ENCODE peak calls at places on chromosomes 7 and 10, in ten cellular contexts. P is fibroblast of pulmonary artery, L is LoVo, K is ecto neural progenitor cell, M is MCF 10A, A is DMS53, D is NCI-H1105 treated with DMSO at 0.1 percent for 48 hours, O is H4, B is Calu3, R is nephron progenitor cell. F is an unnamed sample.

GRCh38 chr10:104077282-104078151 is 8.2 kb downstream of the COL17A1 start:
- DNase-seq in R (no peak), P (no peak), B (peak; percentile 9), D (peak; percentile 57), M (no peak), A (peak; percentile 7), K (no peak), L (no peak), O (no peak), F (no peak)

GRCh38 chr7:126803060-126803665 is 449.6 kb downstream of the GRM8 start:
- DNase-seq in P (peak; percentile 82), B (peak; percentile 73), L (peak; percentile 81), O (peak; percentile 87), R (peak; percentile 46), D (peak; percentile 72), M (peak; percentile 74), K (no peak), A (peak; percentile 92), F (peak; percentile 87)

GRCh38 chr10:95268438-95268837 is 22.4 kb downstream of the PDLIM1 start:
- DNase-seq in A (no peak), B (peak; percentile 18), P (peak; percentile 98), R (no peak), O (no peak), L (no peak), M (no peak), D (no peak), K (no peak), F (no peak)

GRCh38 chr7:101088858-101089529 is 3.7 kb downstream of the TRIM56 start:
- DNase-seq in B (no peak), O (no peak), D (no peak), M (no peak), R (no peak), A (no peak), P (no peak), L (no peak), K (no peak), F (no peak)

GRCh38 chr10:11299125-11299524 is 281.5 kb downstream of the CELF2 start:
- DNase-seq in K (no peak), P (no peak), A (no peak), L (no peak), D (no peak), B (no peak), O (no peak), M (no peak), R (peak; percentile 8), F (no peak)

GRCh38 chr10:33046792-33047191 is 88.8 kb upstream of the ITGB1 start:
- DNase-seq in D (no peak), O (no peak), A (no peak), P (no peak), L (no peak), B (no peak), R (no peak), K (no peak), M (no peak), F (no peak)

GRCh38 chr7:99036531-99037175 is 107.3 kb downstream of the SMURF1 start:
- DNase-seq in M (peak; percentile 15), O (no peak), K (peak; percentile 68), R (peak; percentile 37), P (peak; percentile 44), B (no peak), L (no peak), D (no peak), A (peak; percentile 50), F (peak; percentile 37)

GRCh38 chr10:129161184-129161583 is 305.9 kb upstream of the MGMT start:
- DNase-seq in R (peak; percentile 28), L (no peak), P (peak; percentile 6), B (no peak), K (no peak), D (no peak), M (peak; percentile 85), O (peak; percentile 75), A (no peak), F (peak; percentile 35)

GRCh38 chr10:87844837-87845623 is 18.3 kb downstream of the KLLN start:
- DNase-seq in D (no peak), O (no peak), B (peak; percentile 23), A (peak; percentile 49), M (peak; percentile 69), P (peak; percentile 64), K (no peak), R (no peak), L (peak; percentile 48), F (peak; percentile 66)

GRCh38 chr7:151851160-151851751 is 25.7 kb downstream of the PRKAG2 start:
- DNase-seq in P (no peak), O (no peak), M (no peak), K (no peak), D (no peak), L (no peak), B (peak; percentile 60), A (peak; percentile 79), R (no peak), F (no peak)

GRCh38 chr10:78906734-78907385 is 161.9 kb upstream of the ZMIZ1 start:
- DNase-seq in D (no peak), O (no peak), M (no peak), B (no peak), P (no peak), K (peak; percentile 37), L (no peak), R (no peak), A (no peak), F (no peak)

GRCh38 chr10:132156382-132156781 is 30.4 kb upstream of the DPYSL4 start:
- DNase-seq in A (no peak), K (no peak), O (no peak), R (no peak), P (no peak), L (no peak), D (no peak), B (no peak), M (no peak), F (no peak)

GRCh38 chr7:156218544-156219306 is 406.5 kb upstream of the SHH start:
- DNase-seq in O (no peak), K (peak; percentile 19), R (no peak), D (no peak), M (no peak), L (no peak), A (no peak), B (no peak), P (no peak), F (no peak)

GRCh38 chr7:44565097-44565794 is 8.5 kb downstream of the DDX56 start:
- DNase-seq in L (peak; percentile 67), P (peak; percentile 70), K (peak; percentile 78), R (peak; percentile 75), M (peak; percentile 62), A (peak; percentile 85), D (peak; percentile 35), B (peak; percentile 88), O (peak; percentile 73), F (peak; percentile 52)

GRCh38 chr10:31322647-31323046 is 3.6 kb downstream of the ZEB1 start:
- DNase-seq in O (peak; percentile 4), R (no peak), B (no peak), A (peak; percentile 42), D (peak; percentile 19), L (no peak), K (no peak), P (peak; percentile 20), M (peak; percentile 1), F (peak; percentile 91)

GRCh38 chr10:61791216-61791615 is 110.3 kb upstream of the ARID5B start:
- DNase-seq in A (no peak), D (no peak), R (no peak), K (no peak), M (no peak), L (no peak), P (no peak), B (no peak), O (no peak), F (no peak)

GRCh38 chr7:2071133-2071832 is 161.5 kb downstream of the MAD1L1 start:
- DNase-seq in B (no peak), M (no peak), O (no peak), D (no peak), A (no peak), P (no peak), L (no peak), K (peak; percentile 69), R (no peak), F (no peak)

GRCh38 chr10:114520453-114520852 is 116.2 kb upstream of the AFAP1L2 start:
- DNase-seq in L (peak; percentile 67), M (peak; percentile 93), P (peak; percentile 89), K (no peak), D (no peak), B (peak; percentile 36), O (peak; percentile 19), A (peak; percentile 93), R (no peak), F (peak; percentile 84)

GRCh38 chr10:119203006-119203405 is 4.4 kb upstream of the GRK5 start:
- DNase-seq in P (no peak), O (no peak), K (no peak), R (no peak), M (no peak), B (no peak), A (no peak), D (no peak), L (no peak), F (no peak)

GRCh38 chr10:129140861-129141260 is 326.2 kb upstream of the MGMT start:
- DNase-seq in A (no peak), B (no peak), P (no peak), D (no peak), R (no peak), O (no peak), K (no peak), M (no peak), L (no peak), F (no peak)

GRCh38 chr7:107854989-107855388 is 36.0 kb upstream of the DLD start:
- DNase-seq in D (no peak), P (peak; percentile 43), R (no peak), B (no peak), A (no peak), L (peak; percentile 24), M (peak; percentile 82), K (no peak), O (peak; percentile 16), F (peak; percentile 17)

GRCh38 chr10:11424456-11425287 is 186.8 kb downstream of the USP6NL start:
- DNase-seq in K (peak; percentile 70), M (peak; percentile 57), A (peak; percentile 81), R (peak; percentile 66), O (peak; percentile 19), L (peak; percentile 60), B (peak; percentile 64), P (peak; percentile 66), D (peak; percentile 78), F (peak; percentile 70)

GRCh38 chr10:129950651-129951050 is 13.4 kb downstream of the EBF3 start:
- DNase-seq in P (peak; percentile 29), L (no peak), A (no peak), O (no peak), D (no peak), B (no peak), R (no peak), M (no peak), K (no peak), F (no peak)

GRCh38 chr10:71067098-71067760 is 145.1 kb upstream of the UNC5B start:
- DNase-seq in D (peak; percentile 20), R (no peak), O (no peak), B (no peak), P (no peak), K (no peak), A (no peak), M (no peak), L (no peak), F (no peak)

GRCh38 chr7:31497501-31497900 is 16.4 kb upstream of the ITPRID1 start:
- DNase-seq in R (no peak), K (no peak), L (no peak), M (no peak), D (no peak), P (no peak), O (no peak), B (no peak), A (no peak), F (no peak)

GRCh38 chr10:71806706-71807556 is 33.6 kb upstream of the VSIR start:
- DNase-seq in L (no peak), M (no peak), A (no peak), D (no peak), K (no peak), P (no peak), R (no peak), B (no peak), O (no peak), F (no peak)

GRCh38 chr10:121926669-121927360 is 1.0 kb downstream of the ATE1 start:
- DNase-seq in K (no peak), B (no peak), M (peak; percentile 28), R (no peak), P (no peak), L (no peak), O (no peak), D (no peak), A (peak; percentile 44), F (peak; percentile 61)